ENCODE peak calls at places on chromosomes 12 and 14, in seven cellular contexts. M, H, E, K, B, P and V are unnamed samples.

GRCh38 chr12:55717397-55718007 is 1.7 kb downstream of the BLOC1S1 start:
- DNase-seq in M (no peak), H (no peak), E (no peak), K (no peak), B (no peak), P (no peak), V (no peak)

GRCh38 chr12:43696154-43696553 is 62.4 kb downstream of the PUS7L start:
- DNase-seq in M (no peak), H (no peak), E (no peak), K (no peak), B (no peak), P (no peak), V (no peak)

GRCh38 chr12:56202366-56202765 is 13.1 kb upstream of the SMARCC2 start:
- DNase-seq in M (no peak), H (no peak), E (no peak), K (no peak), B (no peak), P (no peak), V (no peak)

GRCh38 chr12:109734219-109735000 is 20.8 kb downstream of the FAM222A start:
- DNase-seq in M (no peak), H (no peak), E (no peak), K (no peak), B (no peak), P (peak), V (no peak)

GRCh38 chr12:107035733-107036132 is 48.8 kb upstream of the MTERF2 start:
- DNase-seq in M (no peak), H (no peak), E (no peak), K (no peak), B (no peak), P (no peak), V (no peak)

GRCh38 chr12:113334786-113335539 is at the start of gene SLC8B1:
- DNase-seq in M (peak), H (peak), E (peak), K (peak), B (peak), P (peak), V (no peak)

GRCh38 chr12:44750468-44750867 is 125.6 kb downstream of the NELL2 start:
- DNase-seq in M (no peak), H (no peak), E (no peak), K (no peak), B (no peak), P (no peak), V (no peak)

GRCh38 chr14:77882098-77882497 is 82.2 kb downstream of the ADCK1 start:
- DNase-seq in M (no peak), H (no peak), E (no peak), K (peak), B (peak), P (no peak), V (no peak)

GRCh38 chr12:132339856-132340255 is 10.5 kb upstream of the GALNT9 start:
- DNase-seq in M (no peak), H (no peak), E (no peak), K (no peak), B (no peak), P (no peak), V (no peak)

GRCh38 chr12:54522213-54522612 is 24.7 kb downstream of the NCKAP1L start:
- DNase-seq in M (no peak), H (no peak), E (no peak), K (no peak), B (no peak), P (no peak), V (no peak)

GRCh38 chr12:91182664-91183455 is at the start of gene DCN:
- DNase-seq in M (no peak), H (no peak), E (no peak), K (no peak), B (no peak), P (no peak), V (no peak)

GRCh38 chr12:88503344-88503743 is 76.9 kb downstream of the KITLG start:
- DNase-seq in M (no peak), H (no peak), E (no peak), K (no peak), B (no peak), P (no peak), V (no peak)